ENCODE peak calls at places on chromosomes 3 and 15, in six cellular contexts. One of them, this sample, is unnamed.

GRCh38 chr3:52532838-52533622 is 627 bp downstream of the NT5DC2 start:
- DNase-seq in breast epithelium: peak
- DNase-seq in upper lobe of right lung: peak
- DNase-seq in GM10248: no peak
- DNase-seq in WTC11: peak
- DNase-seq in endodermal cell: peak
- DNase-seq in this sample: peak

GRCh38 chr15:62344806-62345539 is 179.9 kb upstream of the C2CD4B start:
- DNase-seq in upper lobe of right lung: no peak
- DNase-seq in breast epithelium: peak
- DNase-seq in GM10248: peak
- DNase-seq in WTC11: peak
- DNase-seq in endodermal cell: peak
- DNase-seq in this sample: peak

GRCh38 chr3:126956361-126956760 is 26.6 kb upstream of the PLXNA1 start:
- DNase-seq in endodermal cell: no peak
- DNase-seq in WTC11: no peak
- DNase-seq in breast epithelium: no peak
- DNase-seq in GM10248: no peak
- DNase-seq in upper lobe of right lung: peak
- DNase-seq in this sample: no peak

GRCh38 chr3:34284959-34285358 is 486.5 kb downstream of the PDCD6IP start:
- DNase-seq in upper lobe of right lung: no peak
- DNase-seq in GM10248: no peak
- DNase-seq in endodermal cell: peak
- DNase-seq in breast epithelium: no peak
- DNase-seq in WTC11: no peak
- DNase-seq in this sample: no peak

GRCh38 chr3:197151562-197151961 is 121.9 kb upstream of the MELTF start:
- DNase-seq in WTC11: no peak
- DNase-seq in endodermal cell: no peak
- DNase-seq in breast epithelium: no peak
- DNase-seq in upper lobe of right lung: no peak
- DNase-seq in GM10248: no peak
- DNase-seq in this sample: no peak

GRCh38 chr3:123194552-123194951 is 7.2 kb upstream of the SEC22A start:
- DNase-seq in breast epithelium: no peak
- DNase-seq in upper lobe of right lung: peak
- DNase-seq in WTC11: peak
- DNase-seq in endodermal cell: peak
- DNase-seq in GM10248: no peak
- DNase-seq in this sample: no peak

GRCh38 chr3:140469491-140469890 is 208.4 kb upstream of the TRIM42 start:
- DNase-seq in breast epithelium: no peak
- DNase-seq in GM10248: no peak
- DNase-seq in endodermal cell: peak
- DNase-seq in upper lobe of right lung: no peak
- DNase-seq in WTC11: no peak
- DNase-seq in this sample: no peak

GRCh38 chr3:25448750-25449684 is 21.0 kb downstream of the RARB start:
- DNase-seq in breast epithelium: peak
- DNase-seq in endodermal cell: peak
- DNase-seq in GM10248: no peak
- DNase-seq in WTC11: no peak
- DNase-seq in upper lobe of right lung: peak
- DNase-seq in this sample: no peak

GRCh38 chr3:146100825-146101444 is 60.0 kb downstream of the PLOD2 start:
- DNase-seq in upper lobe of right lung: no peak
- DNase-seq in WTC11: no peak
- DNase-seq in breast epithelium: no peak
- DNase-seq in endodermal cell: no peak
- DNase-seq in GM10248: no peak
- DNase-seq in this sample: no peak

GRCh38 chr15:72050700-72051099 is 67.2 kb downstream of the MYO9A start:
- DNase-seq in endodermal cell: no peak
- DNase-seq in WTC11: no peak
- DNase-seq in breast epithelium: no peak
- DNase-seq in GM10248: no peak
- DNase-seq in upper lobe of right lung: no peak
- DNase-seq in this sample: no peak

GRCh38 chr3:65439641-65440040 is 599.1 kb downstream of the MAGI1 start:
- DNase-seq in breast epithelium: no peak
- DNase-seq in upper lobe of right lung: no peak
- DNase-seq in endodermal cell: peak
- DNase-seq in GM10248: no peak
- DNase-seq in WTC11: peak
- DNase-seq in this sample: peak

GRCh38 chr3:162122405-162122804 is 625.8 kb downstream of the OTOL1 start:
- DNase-seq in breast epithelium: no peak
- DNase-seq in endodermal cell: no peak
- DNase-seq in GM10248: no peak
- DNase-seq in upper lobe of right lung: no peak
- DNase-seq in WTC11: no peak
- DNase-seq in this sample: no peak

GRCh38 chr3:123755085-123755484 is 129.0 kb downstream of the MYLK start:
- DNase-seq in endodermal cell: peak
- DNase-seq in GM10248: no peak
- DNase-seq in upper lobe of right lung: peak
- DNase-seq in WTC11: no peak
- DNase-seq in breast epithelium: no peak
- DNase-seq in this sample: no peak

GRCh38 chr15:55824857-55825613 is 82.1 kb upstream of the PRTG start:
- DNase-seq in GM10248: no peak
- DNase-seq in breast epithelium: no peak
- DNase-seq in upper lobe of right lung: no peak
- DNase-seq in WTC11: peak
- DNase-seq in endodermal cell: no peak
- DNase-seq in this sample: no peak
- TF ChIP-seq CTCF in GM10248: no peak
- TF ChIP-seq CTCF in breast epithelium: no peak
- TF ChIP-seq CTCF in upper lobe of right lung: no peak
- TF ChIP-seq CTCF in WTC11: no peak
- TF ChIP-seq CTCF in endodermal cell: peak
- TF ChIP-seq CTCF in this sample: no peak

GRCh38 chr3:89246326-89246725 is 138.9 kb downstream of the EPHA3 start:
- DNase-seq in WTC11: peak
- DNase-seq in upper lobe of right lung: no peak
- DNase-seq in endodermal cell: peak
- DNase-seq in breast epithelium: no peak
- DNase-seq in GM10248: no peak
- DNase-seq in this sample: no peak
- TF ChIP-seq CTCF in WTC11: no peak
- TF ChIP-seq CTCF in upper lobe of right lung: no peak
- TF ChIP-seq CTCF in endodermal cell: peak
- TF ChIP-seq CTCF in breast epithelium: no peak
- TF ChIP-seq CTCF in GM10248: no peak
- TF ChIP-seq CTCF in this sample: no peak

DNA sequence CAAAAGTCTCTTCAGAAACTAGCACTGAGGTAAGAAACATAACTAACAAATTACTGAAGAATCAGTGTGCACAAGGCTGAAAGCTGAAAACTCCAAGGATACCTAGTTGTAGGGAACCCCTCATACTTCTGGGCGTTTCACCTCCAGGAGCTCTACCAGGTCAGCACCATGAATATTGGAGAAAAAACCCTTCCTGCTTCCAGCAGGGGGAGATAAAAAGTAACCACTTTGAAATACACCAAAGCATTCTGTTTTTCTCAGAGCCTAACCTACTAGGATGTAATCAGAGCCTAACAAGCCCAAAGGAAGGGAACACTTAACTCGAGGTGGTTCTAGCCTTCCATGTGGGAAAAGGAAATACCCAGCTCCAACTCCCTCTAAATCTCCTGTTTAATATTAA is 175.8 kb upstream of the MME start:
- DNase-seq in breast epithelium: no peak
- DNase-seq in upper lobe of right lung: no peak
- DNase-seq in WTC11: no peak
- DNase-seq in endodermal cell: peak
- DNase-seq in GM10248: no peak
- DNase-seq in this sample: no peak
- TF ChIP-seq CTCF in breast epithelium: no peak
- TF ChIP-seq CTCF in upper lobe of right lung: peak
- TF ChIP-seq CTCF in WTC11: peak
- TF ChIP-seq CTCF in endodermal cell: peak
- TF ChIP-seq CTCF in GM10248: no peak
- TF ChIP-seq CTCF in this sample: no peak

GRCh38 chr3:44624696-44625528 is at the start of gene ZNF197:
- DNase-seq in GM10248: peak
- DNase-seq in upper lobe of right lung: peak
- DNase-seq in breast epithelium: peak
- DNase-seq in WTC11: peak
- DNase-seq in endodermal cell: peak
- DNase-seq in this sample: peak
- TF ChIP-seq CTCF in GM10248: no peak
- TF ChIP-seq CTCF in upper lobe of right lung: no peak
- TF ChIP-seq CTCF in breast epithelium: no peak
- TF ChIP-seq CTCF in WTC11: no peak
- TF ChIP-seq CTCF in endodermal cell: peak
- TF ChIP-seq CTCF in this sample: no peak

DNA sequence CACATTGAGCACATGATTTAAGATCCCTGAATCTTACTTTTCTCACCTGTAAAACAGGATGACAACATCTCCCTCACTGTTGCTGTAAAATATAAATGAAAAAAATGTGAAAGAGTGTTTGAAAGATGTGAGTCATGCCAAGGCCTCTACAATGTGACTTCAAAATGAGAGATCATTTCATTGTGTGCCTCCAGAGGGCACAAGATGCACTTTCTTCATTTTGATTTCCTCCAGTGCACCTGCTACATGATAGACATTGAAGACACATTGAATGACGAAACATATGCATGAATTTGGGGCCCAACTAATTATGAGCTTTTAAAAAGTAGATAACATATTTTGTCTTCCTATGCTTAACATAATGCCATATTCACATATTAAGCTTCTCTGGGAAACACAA is 170.3 kb downstream of the MOBP start:
- DNase-seq in endodermal cell: no peak
- DNase-seq in breast epithelium: no peak
- DNase-seq in GM10248: no peak
- DNase-seq in WTC11: no peak
- DNase-seq in upper lobe of right lung: no peak
- DNase-seq in this sample: peak
- TF ChIP-seq CTCF in endodermal cell: peak
- TF ChIP-seq CTCF in breast epithelium: no peak
- TF ChIP-seq CTCF in GM10248: no peak
- TF ChIP-seq CTCF in WTC11: no peak
- TF ChIP-seq CTCF in upper lobe of right lung: no peak
- TF ChIP-seq CTCF in this sample: no peak

GRCh38 chr3:9817437-9817836 is 7.4 kb downstream of the TTLL3 start:
- DNase-seq in GM10248: no peak
- DNase-seq in upper lobe of right lung: no peak
- DNase-seq in WTC11: no peak
- DNase-seq in breast epithelium: no peak
- DNase-seq in endodermal cell: no peak
- DNase-seq in this sample: no peak

GRCh38 chr3:9825461-9826040 is 15.5 kb downstream of the TTLL3 start:
- DNase-seq in endodermal cell: no peak
- DNase-seq in GM10248: no peak
- DNase-seq in upper lobe of right lung: no peak
- DNase-seq in WTC11: no peak
- DNase-seq in breast epithelium: no peak
- DNase-seq in this sample: no peak

GRCh38 chr3:9820543-9820942 is 10.5 kb downstream of the TTLL3 start:
- DNase-seq in breast epithelium: no peak
- DNase-seq in GM10248: no peak
- DNase-seq in endodermal cell: no peak
- DNase-seq in upper lobe of right lung: no peak
- DNase-seq in WTC11: no peak
- DNase-seq in this sample: no peak

GRCh38 chr3:9818666-9819335 is 8.7 kb downstream of the TTLL3 start:
- DNase-seq in upper lobe of right lung: no peak
- DNase-seq in breast epithelium: no peak
- DNase-seq in endodermal cell: no peak
- DNase-seq in GM10248: no peak
- DNase-seq in WTC11: no peak
- DNase-seq in this sample: no peak

GRCh38 chr3:9820944-9821343 is 10.9 kb downstream of the TTLL3 start:
- DNase-seq in WTC11: peak
- DNase-seq in breast epithelium: no peak
- DNase-seq in upper lobe of right lung: no peak
- DNase-seq in endodermal cell: peak
- DNase-seq in GM10248: no peak
- DNase-seq in this sample: no peak
- TF ChIP-seq CTCF in WTC11: peak
- TF ChIP-seq CTCF in breast epithelium: no peak
- TF ChIP-seq CTCF in upper lobe of right lung: peak
- TF ChIP-seq CTCF in endodermal cell: peak
- TF ChIP-seq CTCF in GM10248: no peak
- TF ChIP-seq CTCF in this sample: no peak

DNA sequence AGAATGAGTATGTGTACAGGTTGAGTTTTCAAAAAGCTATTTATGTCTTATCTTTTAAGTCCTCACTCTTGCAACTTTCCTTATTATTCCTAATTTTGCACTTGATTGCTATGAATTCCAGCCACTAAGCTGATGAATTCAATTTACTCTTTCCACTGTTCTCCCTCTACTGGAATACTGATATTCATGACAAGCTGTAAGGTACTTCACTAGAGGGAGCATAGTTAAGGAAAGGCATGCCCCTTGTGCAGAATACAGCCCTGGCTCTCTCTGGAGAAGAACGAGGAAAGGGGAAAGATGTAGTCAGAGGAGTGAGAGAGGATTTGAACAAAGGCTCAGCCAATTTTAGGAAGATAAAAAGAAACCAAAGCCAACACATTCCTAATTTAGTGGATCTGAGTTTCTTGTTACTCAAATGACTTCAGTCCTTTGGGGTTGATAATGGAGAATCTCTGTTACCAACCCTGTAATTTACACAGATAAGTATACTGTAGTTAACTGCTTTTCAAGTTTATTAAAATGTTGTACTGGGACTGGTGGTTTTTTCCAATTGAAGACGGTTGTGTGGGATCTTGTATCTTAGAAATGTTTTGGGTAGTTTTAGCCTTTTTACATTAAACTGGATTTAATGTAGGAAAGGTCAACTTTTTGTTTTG is 4.0 kb downstream of the SCAANT1 start:
- DNase-seq in upper lobe of right lung: no peak
- DNase-seq in GM10248: no peak
- DNase-seq in breast epithelium: no peak
- DNase-seq in endodermal cell: no peak
- DNase-seq in WTC11: no peak
- DNase-seq in this sample: no peak
- TF ChIP-seq CTCF in upper lobe of right lung: no peak
- TF ChIP-seq CTCF in GM10248: no peak
- TF ChIP-seq CTCF in breast epithelium: no peak
- TF ChIP-seq CTCF in endodermal cell: peak
- TF ChIP-seq CTCF in WTC11: no peak
- TF ChIP-seq CTCF in this sample: no peak